ENCODE peak calls at places on chromosomes 5 and 9, in ten cellular contexts. B is BJ, P is PC-3, A is sigmoid colon, U is left lung, E is psoas muscle, R is RWPE2, Q is IMR-90, O is transverse colon, W is cardiac muscle cell. T is an unnamed sample.

GRCh38 chr9:127628644-127629467 is 16.8 kb downstream of the STXBP1 start:
- DNase-seq in P (no peak), E (no peak), U (no peak), A (no peak), Q (no peak), W (no peak), B (no peak), R (no peak), O (no peak), T (no peak)

GRCh38 chr5:134585966-134586365 is 46.7 kb downstream of the SAR1B start:
- DNase-seq in U (no peak), B (no peak), W (no peak), E (peak; percentile 36), P (no peak), R (no peak), Q (no peak), A (no peak), O (no peak), T (no peak)

GRCh38 chr5:159826351-159827222 is 89.7 kb upstream of the ADRA1B start:
- DNase-seq in E (peak; percentile 89), R (peak; percentile 87), Q (peak; percentile 81), A (no peak), W (no peak), B (peak; percentile 49), P (peak; percentile 96), U (peak; percentile 73), O (no peak), T (peak; percentile 91)

GRCh38 chr9:80417211-80417773 is 845.5 kb downstream of the TLE4 start:
- DNase-seq in O (no peak), A (no peak), B (no peak), Q (no peak), U (no peak), P (no peak), W (no peak), E (no peak), R (no peak), T (no peak)

GRCh38 chr9:121966706-121967105 is 126.4 kb downstream of the TTLL11 start:
- DNase-seq in R (no peak), B (no peak), U (no peak), P (peak; percentile 32), W (no peak), A (no peak), O (no peak), Q (no peak), E (no peak), T (no peak)

GRCh38 chr5:77407152-77407551 is 85.0 kb downstream of the WDR41 start:
- DNase-seq in U (no peak), Q (no peak), P (no peak), E (no peak), B (no peak), O (no peak), W (no peak), A (no peak), R (no peak), T (no peak)

GRCh38 chr5:179866241-179867078 is 7.8 kb upstream of the MRNIP start:
- DNase-seq in A (peak; percentile 62), E (no peak), B (no peak), R (no peak), P (no peak), W (no peak), Q (no peak), O (no peak), U (peak; percentile 29), T (no peak)

GRCh38 chr5:95985249-95985648 is 23.6 kb upstream of the ELL2 start:
- DNase-seq in U (no peak), R (no peak), Q (no peak), W (no peak), E (no peak), B (no peak), O (no peak), P (no peak), A (no peak), T (no peak)

GRCh38 chr9:35074141-35074540 is 1.7 kb upstream of the VCP start:
- DNase-seq in B (no peak), R (no peak), E (no peak), O (no peak), P (no peak), Q (no peak), A (peak; percentile 54), U (no peak), W (no peak), T (no peak)

GRCh38 chr9:35070823-35071813 is 1.3 kb downstream of the VCP start:
- DNase-seq in P (peak; percentile 28), O (no peak), E (no peak), Q (peak; percentile 46), R (no peak), W (no peak), U (no peak), A (no peak), B (no peak), T (no peak)

GRCh38 chr9:35073276-35073607 is 817 bp upstream of the VCP start:
- DNase-seq in E (no peak), R (no peak), O (no peak), W (no peak), U (no peak), P (no peak), A (no peak), Q (peak; percentile 19), B (no peak), T (no peak)

GRCh38 chr9:35072461-35073275 is at the start of gene VCP:
- DNase-seq in U (peak; percentile 97), R (peak; percentile 99), E (peak; percentile 99), A (peak; percentile 99), B (peak; percentile 96), W (peak; percentile 99), O (peak; percentile 98), P (peak; percentile 98), Q (peak; percentile 99), T (peak; percentile 92)

DNA sequence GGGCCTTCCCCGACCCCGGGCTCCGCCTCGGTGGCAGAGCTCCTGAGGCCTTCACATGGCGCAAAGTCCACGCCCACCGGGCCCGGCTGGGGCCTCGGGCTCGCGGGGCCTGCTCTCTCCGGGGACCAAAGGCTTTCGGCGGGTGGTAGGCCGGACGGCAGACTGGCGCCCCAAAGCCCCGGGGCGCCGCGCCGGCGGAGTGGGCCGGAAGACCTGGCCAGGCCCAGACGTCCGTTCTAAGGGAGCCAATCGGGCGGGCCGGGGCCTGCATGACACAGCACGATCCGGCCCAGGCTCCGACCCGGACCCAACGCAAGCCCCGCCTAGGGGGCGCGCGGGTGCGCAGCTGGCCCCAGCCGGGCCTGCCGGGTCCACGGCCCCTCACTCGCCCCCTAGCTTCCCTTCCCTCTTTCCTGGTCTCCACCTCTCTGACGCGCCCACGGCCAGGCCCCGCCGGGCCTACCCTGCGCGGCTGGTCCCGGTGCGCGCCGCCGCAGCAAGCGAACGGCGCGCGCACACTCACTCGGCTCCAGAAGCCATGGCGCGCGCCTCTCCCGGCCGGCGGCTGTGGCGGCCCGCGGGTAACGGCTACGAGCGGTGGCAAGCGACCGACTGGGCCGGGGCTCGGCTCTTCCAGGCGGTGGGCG is 488 bp downstream of the VCP start:
- DNase-seq in R (peak; percentile 89), Q (peak; percentile 84), A (peak; percentile 94), U (peak; percentile 96), P (peak; percentile 60), W (peak; percentile 94), E (peak; percentile 91), B (no peak), O (peak; percentile 85), T (no peak)
- TF ChIP-seq CTCF in R (peak; percentile 63), Q (peak; percentile 51), A (no peak), U (peak; percentile 32), P (no peak), W (peak; percentile 45), E (peak; percentile 39), B (peak; percentile 24), O (peak; percentile 39), T (peak; percentile 16)

GRCh38 chr5:132825165-132825823 is 5.2 kb downstream of the SHROOM1 start:
- DNase-seq in W (no peak), E (no peak), R (no peak), U (no peak), B (no peak), O (no peak), P (no peak), A (no peak), Q (no peak), T (no peak)
- H3K27me3 ChIP-seq in W (peaks cover 56% of the 10 kb centered on the region), E (no peaks in the 10 kb centered on the region), R (no peaks in the 10 kb centered on the region), U (peaks cover 86% of the 10 kb centered on the region), B (no peaks in the 10 kb centered on the region), O (peaks cover 14% of the 10 kb centered on the region), P (no peaks in the 10 kb centered on the region), A (no peaks in the 10 kb centered on the region), Q (no peaks in the 10 kb centered on the region), T (peaks cover 2% of the 10 kb centered on the region)

GRCh38 chr9:37972346-37972745 is 68.4 kb upstream of the SLC25A51 start:
- DNase-seq in B (no peak), U (no peak), R (peak; percentile 51), A (no peak), W (no peak), P (no peak), E (no peak), O (no peak), Q (peak; percentile 53), T (no peak)
- TF ChIP-seq CTCF in B (peak; percentile 22), U (no peak), R (peak; percentile 17), A (no peak), W (peak; percentile 33), P (peak; percentile 19), E (no peak), O (no peak), Q (peak; percentile 36), T (peak; percentile 27)

GRCh38 chr9:12497790-12498189 is 195.4 kb upstream of the TYRP1 start:
- DNase-seq in E (no peak), B (no peak), R (no peak), P (no peak), A (no peak), W (no peak), U (no peak), Q (no peak), O (no peak), T (no peak)

GRCh38 chr9:12494411-12494810 is 198.8 kb upstream of the TYRP1 start:
- DNase-seq in W (no peak), A (no peak), P (no peak), E (no peak), R (no peak), U (no peak), B (no peak), Q (no peak), O (no peak), T (no peak)
- H3K27me3 ChIP-seq in W (no peaks in the 10 kb centered on the region), A (no peaks in the 10 kb centered on the region), P (no peaks in the 10 kb centered on the region), E (no peaks in the 10 kb centered on the region), R (peaks cover 12% of the 10 kb centered on the region), U (no peaks in the 10 kb centered on the region), B (no peaks in the 10 kb centered on the region), Q (no peaks in the 10 kb centered on the region), O (no peaks in the 10 kb centered on the region), T (no peaks in the 10 kb centered on the region)

DNA sequence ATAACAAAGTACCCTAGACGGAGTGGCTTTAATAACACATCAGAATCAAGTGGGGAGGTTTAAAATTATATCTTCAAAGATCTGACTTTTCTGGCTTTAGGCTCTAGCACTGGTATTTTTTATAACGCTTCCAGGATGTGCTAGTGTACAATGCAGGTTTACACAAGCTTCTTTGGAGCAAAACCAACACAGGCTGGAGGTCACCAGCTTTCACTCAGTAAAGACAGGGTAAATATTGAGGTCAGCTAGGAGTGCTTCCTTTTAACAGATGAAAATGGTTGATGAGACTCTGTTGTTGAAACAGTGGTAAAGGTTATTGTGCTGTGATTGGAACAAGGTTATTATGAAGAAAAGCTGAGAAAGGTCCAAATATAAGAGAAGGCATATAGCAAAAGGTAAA is 414.2 kb downstream of the TAF11L14 start:
- DNase-seq in P (peak; percentile 65), B (no peak), Q (no peak), W (no peak), A (no peak), E (no peak), R (no peak), U (no peak), O (no peak), T (no peak)
- TF ChIP-seq CTCF in P (no peak), B (no peak), Q (no peak), W (no peak), A (no peak), E (no peak), R (no peak), U (no peak), O (no peak), T (no peak)